ENCODE peak calls at places on chromosomes 1 and 21, in nine cellular contexts. E, U, T, Y, Z, F, M, I and C are unnamed samples.

GRCh38 chr1:148161252-148161901 is 9.3 kb upstream of the NBPF11 start:
- DNase-seq in F (no peak), I (no peak), Z (no peak), Y (no peak), M (peak; percentile 55), E (no peak), U (no peak), T (no peak), C (no peak)

GRCh38 chr1:162663589-162664030 is 31.3 kb downstream of the DDR2 start:
- DNase-seq in Z (no peak), U (peak; percentile 79), T (no peak), M (no peak), E (peak; percentile 93), Y (no peak), F (no peak), I (peak; percentile 83), C (no peak)

GRCh38 chr1:68057564-68057963 is 7.1 kb upstream of the DIRAS3 start:
- DNase-seq in E (no peak), Y (no peak), M (no peak), F (no peak), T (no peak), Z (no peak), I (no peak), U (no peak), C (no peak)

GRCh38 chr1:207454046-207454964 is at the start of gene CR2:
- DNase-seq in Z (peak; percentile 59), E (no peak), M (peak; percentile 81), Y (peak; percentile 53), F (no peak), I (peak; percentile 58), T (peak; percentile 1), U (no peak), C (peak; percentile 61)

GRCh38 chr21:14673649-14674048 is 127.5 kb upstream of the SAMSN1 start:
- DNase-seq in U (no peak), I (no peak), Y (no peak), Z (no peak), F (no peak), E (no peak), M (no peak), T (no peak), C (no peak)

GRCh38 chr21:17726047-17726446 is 93.1 kb downstream of the C21orf91 start:
- DNase-seq in Z (no peak), Y (no peak), F (no peak), E (no peak), M (peak; percentile 47), I (peak; percentile 15), T (no peak), U (no peak), C (peak; percentile 31)

GRCh38 chr1:8745749-8746390 is 71.6 kb downstream of the RERE start:
- DNase-seq in F (no peak), E (no peak), U (no peak), I (peak; percentile 28), Y (no peak), M (no peak), T (no peak), Z (no peak), C (no peak)

GRCh38 chr1:207404849-207405525 is 49.1 kb upstream of the CR2 start:
- DNase-seq in U (no peak), Z (no peak), E (peak; percentile 85), M (peak; percentile 86), I (peak; percentile 49), Y (no peak), F (no peak), T (peak; percentile 71), C (peak; percentile 65)

GRCh38 chr1:203135636-203136305 is 8.2 kb downstream of the ADORA1 start:
- DNase-seq in T (no peak), Z (no peak), I (peak; percentile 69), E (no peak), M (no peak), U (no peak), F (no peak), Y (no peak), C (no peak)

GRCh38 chr1:27760411-27760810 is 12.6 kb upstream of the STX12 start:
- DNase-seq in E (peak; percentile 23), F (no peak), U (no peak), T (no peak), Z (no peak), M (no peak), I (no peak), Y (no peak), C (no peak)

GRCh38 chr1:200749090-200749489 is 10.4 kb downstream of the CAMSAP2 start:
- DNase-seq in Y (no peak), U (no peak), E (no peak), M (no peak), T (peak; percentile 43), F (peak; percentile 75), I (no peak), Z (no peak), C (no peak)

GRCh38 chr1:109369167-109369746 is 28.5 kb downstream of the SORT1 start:
- DNase-seq in Y (no peak), I (peak; percentile 39), E (no peak), Z (no peak), U (no peak), F (no peak), T (peak; percentile 16), M (no peak), C (no peak)

GRCh38 chr1:113742515-113742914 is 16.8 kb downstream of the PHTF1 start:
- DNase-seq in I (no peak), T (no peak), U (no peak), M (no peak), E (no peak), Z (no peak), F (no peak), Y (no peak), C (no peak)

GRCh38 chr1:212291505-212292134 is 6.4 kb downstream of the PPP2R5A start:
- DNase-seq in E (peak; percentile 37), M (peak; percentile 84), U (no peak), Y (no peak), T (peak; percentile 20), Z (no peak), F (no peak), I (peak; percentile 48), C (peak; percentile 52)

GRCh38 chr1:151952811-151953210 is 40.8 kb downstream of the S100A10 start:
- DNase-seq in F (no peak), E (no peak), Z (no peak), I (no peak), Y (no peak), T (no peak), M (no peak), U (no peak), C (no peak)

GRCh38 chr1:158396646-158397045 is 2.6 kb downstream of the OR10T2 start:
- DNase-seq in E (no peak), I (no peak), Z (no peak), Y (no peak), F (no peak), U (no peak), T (no peak), M (no peak), C (no peak)

GRCh38 chr21:45289655-45290515 is 2.2 kb upstream of the POFUT2 start:
- DNase-seq in Y (no peak), F (no peak), U (no peak), E (no peak), Z (no peak), M (no peak), T (no peak), I (peak; percentile 11), C (no peak)

GRCh38 chr1:110778821-110779220 is 94.1 kb upstream of the CD53 start:
- DNase-seq in Y (no peak), Z (no peak), U (no peak), F (no peak), I (no peak), T (no peak), M (no peak), E (no peak), C (no peak)

GRCh38 chr1:30991852-30992606 is 73.5 kb downstream of the PUM1 start:
- DNase-seq in T (no peak), F (no peak), U (no peak), I (no peak), Z (no peak), M (no peak), E (no peak), Y (no peak), C (no peak)

GRCh38 chr1:237911911-237912310 is 21.2 kb upstream of the ZP4 start:
- DNase-seq in M (no peak), T (no peak), F (no peak), U (no peak), Z (no peak), I (no peak), Y (no peak), E (no peak), C (no peak)

GRCh38 chr1:224589006-224589405 is 27.1 kb upstream of the CNIH3 start:
- DNase-seq in Z (no peak), F (no peak), E (no peak), Y (no peak), M (no peak), T (no peak), U (no peak), I (peak; percentile 38), C (no peak)

GRCh38 chr1:44571712-44572571 is 102.3 kb downstream of the TMEM53 start:
- DNase-seq in T (peak; percentile 39), I (no peak), E (no peak), U (no peak), F (no peak), Z (no peak), M (peak; percentile 28), Y (no peak), C (peak; percentile 55)

GRCh38 chr1:10473145-10473765 is 926 bp upstream of the DFFA start:
- DNase-seq in Z (no peak), I (no peak), F (no peak), T (no peak), E (no peak), U (no peak), M (no peak), Y (no peak), C (no peak)

GRCh38 chr1:21294266-21295058 is 4.2 kb upstream of the ECE1 start:
- DNase-seq in F (no peak), M (peak; percentile 94), T (no peak), U (no peak), Z (peak; percentile 97), E (no peak), I (peak; percentile 82), Y (peak; percentile 75), C (no peak)

GRCh38 chr1:96872757-96873156 is 151.2 kb downstream of the PTBP2 start:
- DNase-seq in M (no peak), I (no peak), E (no peak), Y (no peak), T (no peak), Z (no peak), F (no peak), U (no peak), C (peak; percentile 8)

GRCh38 chr1:64540265-64540791 is 70.4 kb downstream of the CACHD1 start:
- DNase-seq in E (peak; percentile 80), T (peak; percentile 30), Y (no peak), Z (no peak), I (no peak), U (peak; percentile 40), F (no peak), M (peak; percentile 44), C (no peak)

GRCh38 chr1:101060992-101061391 is 35.4 kb upstream of the DPH5 start:
- DNase-seq in T (no peak), U (no peak), Y (no peak), M (no peak), F (no peak), I (no peak), Z (no peak), E (no peak), C (no peak)